ENCODE peak calls at places on chromosomes 2 and 18, in ten cellular contexts. Y, T, O, C, B, M, N, U, A and E are unnamed samples.

GRCh38 chr2:173077506-173078177 is 2.0 kb downstream of the MAP3K20 start:
- DNase-seq in A (no peak), B (no peak), T (no peak), Y (peak; percentile 79), O (no peak), U (no peak), M (no peak), C (no peak), N (no peak), E (peak; percentile 66)

GRCh38 chr2:240250985-240251847 is 110.8 kb upstream of the OTOS start:
- DNase-seq in N (peak; percentile 98), B (peak; percentile 83), C (peak; percentile 46), Y (peak; percentile 99), T (no peak), M (peak; percentile 50), U (peak; percentile 80), A (peak; percentile 90), O (peak; percentile 67), E (peak; percentile 82)

GRCh38 chr2:25071962-25072361 is 30.1 kb downstream of the EFR3B start:
- DNase-seq in C (no peak), U (no peak), B (no peak), T (no peak), Y (no peak), A (no peak), O (no peak), N (no peak), M (no peak), E (no peak)

GRCh38 chr2:104656496-104657310 is 197.2 kb upstream of the POU3F3 start:
- DNase-seq in Y (no peak), T (no peak), A (no peak), M (no peak), N (no peak), C (no peak), U (no peak), O (no peak), B (no peak), E (no peak)

GRCh38 chr2:56191617-56192016 is 7.8 kb downstream of the CCDC85A start:
- DNase-seq in M (no peak), O (no peak), B (no peak), Y (peak; percentile 72), U (peak; percentile 58), T (no peak), C (no peak), A (no peak), N (peak; percentile 18), E (peak; percentile 62)

GRCh38 chr2:226730487-226730886 is 69.1 kb downstream of the IRS1 start:
- DNase-seq in N (no peak), T (no peak), A (no peak), C (no peak), U (no peak), B (no peak), O (no peak), M (peak; percentile 19), Y (peak; percentile 28), E (peak; percentile 19)

GRCh38 chr2:133787207-133787606 is 218.9 kb upstream of the NCKAP5 start:
- DNase-seq in Y (peak; percentile 68), C (no peak), M (no peak), N (no peak), B (no peak), A (no peak), U (no peak), O (no peak), T (no peak), E (peak; percentile 74)

GRCh38 chr2:121849236-121849635 is 93.8 kb downstream of the TSN start:
- DNase-seq in Y (no peak), O (no peak), T (no peak), A (no peak), U (no peak), M (no peak), B (no peak), N (no peak), C (no peak), E (no peak)

DNA sequence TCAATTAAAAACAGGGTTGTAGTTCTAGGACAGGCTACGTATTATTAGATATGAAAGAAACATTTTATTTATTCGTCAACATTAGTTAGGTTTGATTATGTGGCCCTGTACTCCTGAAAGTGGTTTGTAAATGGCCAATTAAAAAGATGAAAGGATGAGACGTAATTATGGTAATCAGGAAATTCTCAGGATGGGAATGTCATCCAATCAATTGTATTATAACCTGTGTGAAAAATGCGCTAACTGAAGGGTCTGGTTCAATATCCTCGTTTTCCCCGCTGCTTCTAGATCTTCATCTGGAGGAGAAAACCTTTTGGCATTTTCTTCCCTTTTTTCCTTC is 5.6 kb upstream of the C18orf32 start:
- DNase-seq in Y (no peak), U (no peak), T (no peak), A (no peak), N (no peak), B (no peak), O (no peak), M (no peak), C (no peak), E (no peak)
- H3K4me3 ChIP-seq in Y (no peak overlapping the region), U (no peak overlapping the region), T (peak overlapping the region; percentile 88), A (no peak overlapping the region), N (no peak overlapping the region), B (peak overlapping the region; percentile 84), O (no peak overlapping the region), M (no peak overlapping the region), C (no peak overlapping the region), E (no peak overlapping the region)

GRCh38 chr2:215799194-215799593 is 214.2 kb downstream of the MREG start:
- DNase-seq in O (no peak), T (no peak), B (no peak), A (no peak), U (no peak), N (no peak), M (no peak), C (no peak), Y (peak; percentile 74), E (no peak)

GRCh38 chr2:215797676-215798075 is 215.7 kb downstream of the MREG start:
- DNase-seq in U (no peak), M (no peak), C (no peak), N (no peak), T (no peak), Y (peak; percentile 34), O (no peak), A (no peak), B (no peak), E (peak; percentile 59)

GRCh38 chr2:215794829-215795546 is 218.4 kb downstream of the MREG start:
- DNase-seq in B (no peak), M (no peak), A (no peak), O (no peak), N (no peak), C (no peak), U (no peak), Y (no peak), T (no peak), E (no peak)

GRCh38 chr2:215793747-215794595 is 219.4 kb downstream of the MREG start:
- DNase-seq in Y (peak; percentile 99), A (peak; percentile 23), O (no peak), T (no peak), N (peak; percentile 33), U (peak; percentile 38), M (no peak), C (peak; percentile 75), B (peak; percentile 59), E (peak; percentile 97)

GRCh38 chr2:215796160-215796559 is 217.2 kb downstream of the MREG start:
- DNase-seq in C (no peak), T (no peak), N (peak; percentile 37), B (peak; percentile 31), O (no peak), U (no peak), M (peak; percentile 43), A (peak; percentile 57), Y (peak; percentile 94), E (peak; percentile 81)
- TF ChIP-seq CTCF in C (peak; percentile 16), T (no peak), N (no peak), B (no peak), O (no peak), U (no peak), M (no peak), A (no peak), Y (peak; percentile 20), E (no peak)

GRCh38 chr2:48728295-48728694 is 27.2 kb downstream of the LHCGR start:
- DNase-seq in U (no peak), N (no peak), T (no peak), A (no peak), B (no peak), C (no peak), O (no peak), Y (no peak), M (no peak), E (no peak)

GRCh38 chr2:48733067-48733503 is 22.4 kb downstream of the LHCGR start:
- DNase-seq in T (no peak), B (no peak), M (no peak), N (no peak), A (no peak), C (no peak), O (no peak), U (no peak), Y (no peak), E (no peak)

GRCh38 chr2:48727560-48727959 is 28.0 kb downstream of the LHCGR start:
- DNase-seq in A (no peak), U (no peak), T (no peak), C (no peak), N (no peak), Y (no peak), B (no peak), M (no peak), O (no peak), E (no peak)

GRCh38 chr2:48725696-48726494 is 29.6 kb downstream of the LHCGR start:
- DNase-seq in N (no peak), M (no peak), Y (no peak), U (no peak), B (no peak), A (no peak), T (no peak), O (no peak), C (no peak), E (no peak)

DNA sequence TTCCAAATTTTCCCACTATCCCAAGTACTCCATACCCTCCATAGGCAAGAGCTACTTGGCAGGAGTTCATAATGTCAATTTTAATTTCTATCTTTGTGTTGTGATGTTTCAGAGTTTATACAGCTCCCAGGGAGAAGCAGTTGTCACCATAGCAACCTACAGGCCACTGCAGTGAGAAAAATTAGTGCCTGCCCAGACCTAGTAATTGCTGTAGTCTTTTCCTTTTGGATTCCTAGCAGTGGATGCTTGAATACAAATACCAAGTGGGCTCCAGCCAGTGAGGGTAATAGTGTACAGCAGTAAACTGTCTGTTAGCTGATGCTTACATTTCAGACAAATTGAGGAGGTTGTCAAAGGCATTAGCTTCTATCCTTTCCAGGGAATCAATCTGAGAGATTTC is 26.7 kb downstream of the LHCGR start:
- DNase-seq in O (no peak), C (no peak), U (no peak), A (no peak), N (no peak), B (no peak), M (no peak), T (no peak), Y (no peak), E (no peak)
- H3K4me3 ChIP-seq in O (no peak overlapping the region), C (no peak overlapping the region), U (no peak overlapping the region), A (no peak overlapping the region), N (no peak overlapping the region), B (no peak overlapping the region), M (no peak overlapping the region), T (no peak overlapping the region), Y (no peak overlapping the region), E (no peak overlapping the region)

DNA sequence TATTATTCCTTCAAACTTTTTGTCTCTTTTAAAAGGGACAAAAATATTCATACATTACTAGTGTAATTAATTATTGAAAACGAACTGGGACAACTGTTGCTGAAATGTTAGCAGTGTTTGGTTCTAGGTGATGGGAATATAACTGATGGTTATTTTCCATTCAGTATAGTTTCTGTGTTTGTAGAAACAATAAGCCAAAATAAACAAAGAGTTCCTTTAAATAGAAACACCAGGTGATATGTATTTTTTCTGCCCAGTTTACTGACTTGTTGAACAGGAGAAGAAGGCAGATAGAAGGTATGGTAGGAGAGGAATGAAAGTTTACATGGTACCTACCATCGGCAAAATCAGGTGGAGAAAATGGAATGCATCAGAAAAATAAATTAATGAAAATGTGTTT is 74.2 kb downstream of the LYPD6B start:
- DNase-seq in M (no peak), Y (no peak), O (no peak), T (no peak), C (no peak), B (no peak), A (no peak), U (no peak), N (no peak), E (no peak)
- TF ChIP-seq CTCF in M (no peak), Y (no peak), O (no peak), T (no peak), C (no peak), B (no peak), A (no peak), U (no peak), N (no peak), E (no peak)